ENCODE peak calls at places on chromosomes 7 and 10, in six cellular contexts. V is GM12891, S is endothelial cell of umbilical vein, H is heart left ventricle, Z is right lobe of liver, N is Peyer's patch. T is an unnamed sample.

GRCh38 chr7:92602352-92603088 is 12.3 kb upstream of the FAM133B start:
- DNase-seq in V (no peak), S (no peak), H (no peak), Z (no peak), N (no peak), T (no peak)

GRCh38 chr10:128540806-128541739 is 414.9 kb upstream of the MKI67 start:
- DNase-seq in V (no peak), S (no peak), H (no peak), Z (no peak), N (no peak), T (peak; percentile 68)

GRCh38 chr7:20343211-20343610 is 12.5 kb downstream of the ITGB8 start:
- DNase-seq in V (no peak), S (no peak), H (no peak), Z (no peak), N (no peak), T (no peak)

GRCh38 chr10:75019360-75019759 is 92.1 kb upstream of the SAMD8 start:
- DNase-seq in V (no peak), S (peak; percentile 42), H (no peak), Z (no peak), N (no peak), T (no peak)

GRCh38 chr10:102420443-102420809 is 210 bp upstream of the FBXL15 start:
- DNase-seq in V (no peak), S (no peak), H (no peak), Z (no peak), N (no peak), T (no peak)

GRCh38 chr10:1094112-1095057 is 38.2 kb downstream of the WDR37 start:
- DNase-seq in V (no peak), S (no peak), H (no peak), Z (no peak), N (no peak), T (no peak)

GRCh38 chr7:98126311-98127142 is 19.9 kb downstream of the LMTK2 start:
- DNase-seq in V (no peak), S (no peak), H (no peak), Z (no peak), N (no peak), T (no peak)

GRCh38 chr10:4280481-4281206 is 495.6 kb upstream of the KLF6 start:
- DNase-seq in V (no peak), S (peak; percentile 68), H (no peak), Z (no peak), N (no peak), T (no peak)

GRCh38 chr7:133197972-133198544 is 54.8 kb upstream of the EXOC4 start:
- DNase-seq in V (no peak), S (no peak), H (no peak), Z (no peak), N (no peak), T (no peak)

GRCh38 chr7:96187735-96188622 is 133.9 kb downstream of the SLC25A13 start:
- DNase-seq in V (no peak), S (no peak), H (no peak), Z (no peak), N (no peak), T (no peak)

GRCh38 chr7:151808296-151809155 is 68.4 kb downstream of the PRKAG2 start:
- DNase-seq in V (no peak), S (no peak), H (no peak), Z (peak; percentile 83), N (no peak), T (no peak)

GRCh38 chr10:97991875-97992274 is 38.5 kb downstream of the CRTAC1 start:
- DNase-seq in V (no peak), S (peak; percentile 11), H (no peak), Z (no peak), N (no peak), T (no peak)

GRCh38 chr7:21377545-21377944 is 50.3 kb upstream of the SP4 start:
- DNase-seq in V (no peak), S (no peak), H (no peak), Z (no peak), N (no peak), T (no peak)

GRCh38 chr10:1253476-1254353 is 197.5 kb downstream of the WDR37 start:
- DNase-seq in V (no peak), S (no peak), H (no peak), Z (no peak), N (no peak), T (no peak)

GRCh38 chr7:156080596-156080995 is 268.3 kb upstream of the SHH start:
- DNase-seq in V (no peak), S (no peak), H (no peak), Z (peak; percentile 3), N (no peak), T (no peak)

GRCh38 chr7:23472974-23473847 is 2.9 kb upstream of the IGF2BP3 start:
- DNase-seq in V (no peak), S (peak; percentile 32), H (no peak), Z (no peak), N (no peak), T (no peak)

GRCh38 chr10:101938316-101939272 is 95.0 kb upstream of the KCNIP2 start:
- DNase-seq in V (no peak), S (peak; percentile 97), H (no peak), Z (no peak), N (no peak), T (no peak)

GRCh38 chr10:61564444-61564843 is 98.3 kb upstream of the CABCOCO1 start:
- DNase-seq in V (no peak), S (no peak), H (no peak), Z (no peak), N (no peak), T (no peak)
- TF ChIP-seq POLR2A in V (no peak), S (no peak), H (no peak), Z (no peak), N (no peak), T (no peak)

GRCh38 chr7:131504157-131504899 is 52.1 kb downstream of the PODXL start:
- DNase-seq in V (no peak), S (no peak), H (no peak), Z (no peak), N (no peak), T (no peak)

GRCh38 chr7:131507592-131508331 is 48.7 kb downstream of the PODXL start:
- DNase-seq in V (peak; percentile 45), S (peak; percentile 76), H (peak; percentile 92), Z (peak; percentile 90), N (peak; percentile 79), T (peak; percentile 97)

GRCh38 chr7:131506597-131506996 is 49.8 kb downstream of the PODXL start:
- DNase-seq in V (no peak), S (no peak), H (no peak), Z (no peak), N (no peak), T (peak; percentile 68)

GRCh38 chr7:131503639-131504038 is 52.8 kb downstream of the PODXL start:
- DNase-seq in V (no peak), S (no peak), H (no peak), Z (no peak), N (no peak), T (peak; percentile 61)

GRCh38 chr7:131505636-131506557 is 50.5 kb downstream of the PODXL start:
- DNase-seq in V (no peak), S (no peak), H (no peak), Z (no peak), N (no peak), T (no peak)
- TF ChIP-seq POLR2A in V (no peak), S (no peak), H (no peak), Z (no peak), N (no peak), T (no peak)

GRCh38 chr10:114523876-114524275 is 119.6 kb upstream of the AFAP1L2 start:
- DNase-seq in V (no peak), S (no peak), H (no peak), Z (no peak), N (no peak), T (no peak)

GRCh38 chr10:114526112-114526496 is 121.8 kb upstream of the AFAP1L2 start:
- DNase-seq in V (no peak), S (no peak), H (no peak), Z (no peak), N (peak; percentile 40), T (no peak)

GRCh38 chr10:114521250-114521649 is 116.9 kb upstream of the AFAP1L2 start:
- DNase-seq in V (no peak), S (no peak), H (no peak), Z (no peak), N (no peak), T (no peak)

GRCh38 chr10:114525368-114525949 is 121.2 kb upstream of the AFAP1L2 start:
- DNase-seq in V (no peak), S (peak; percentile 86), H (no peak), Z (no peak), N (no peak), T (no peak)

DNA sequence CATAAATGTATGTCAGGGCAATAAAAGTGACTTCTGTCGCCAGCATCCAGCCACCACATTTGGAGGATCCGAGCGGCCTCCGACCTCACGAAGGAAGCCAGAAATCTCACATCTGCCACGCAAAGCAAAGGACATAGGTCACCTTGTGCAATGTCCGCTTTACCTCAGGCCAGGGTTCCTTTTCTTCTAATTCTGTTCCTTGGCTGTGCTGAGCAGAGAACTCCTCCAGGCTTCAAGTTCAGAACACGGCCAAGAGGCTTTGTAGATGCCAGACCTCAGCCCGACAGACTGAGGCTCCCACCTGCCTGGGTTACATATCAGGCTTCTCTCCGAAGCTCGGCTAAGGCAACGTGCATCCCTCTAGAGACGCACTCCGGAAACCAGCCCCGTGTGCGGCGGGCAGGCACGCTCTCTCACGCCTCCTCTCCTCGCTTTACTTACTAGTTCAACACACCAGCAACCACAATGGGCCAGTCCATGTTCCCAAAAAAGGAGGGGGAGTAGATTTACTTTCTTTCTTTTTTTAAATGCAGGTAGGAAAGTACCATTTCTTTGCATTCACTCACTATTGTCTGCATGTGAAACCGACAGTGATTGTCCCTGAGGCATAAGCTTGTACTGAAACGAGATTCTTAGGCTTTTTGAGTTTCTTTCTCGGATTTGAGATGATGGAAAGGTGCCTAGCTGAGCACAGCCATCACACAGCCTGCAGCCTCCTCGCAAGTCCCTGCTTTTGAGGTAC is 122.4 kb upstream of the AFAP1L2 start:
- DNase-seq in V (peak; percentile 63), S (peak; percentile 97), H (peak; percentile 79), Z (peak; percentile 83), N (peak; percentile 95), T (peak; percentile 84)
- TF ChIP-seq POLR2A in V (peak; percentile 83), S (peak; percentile 69), H (peak; percentile 43), Z (peak; percentile 80), N (peak; percentile 81), T (peak; percentile 68)

DNA sequence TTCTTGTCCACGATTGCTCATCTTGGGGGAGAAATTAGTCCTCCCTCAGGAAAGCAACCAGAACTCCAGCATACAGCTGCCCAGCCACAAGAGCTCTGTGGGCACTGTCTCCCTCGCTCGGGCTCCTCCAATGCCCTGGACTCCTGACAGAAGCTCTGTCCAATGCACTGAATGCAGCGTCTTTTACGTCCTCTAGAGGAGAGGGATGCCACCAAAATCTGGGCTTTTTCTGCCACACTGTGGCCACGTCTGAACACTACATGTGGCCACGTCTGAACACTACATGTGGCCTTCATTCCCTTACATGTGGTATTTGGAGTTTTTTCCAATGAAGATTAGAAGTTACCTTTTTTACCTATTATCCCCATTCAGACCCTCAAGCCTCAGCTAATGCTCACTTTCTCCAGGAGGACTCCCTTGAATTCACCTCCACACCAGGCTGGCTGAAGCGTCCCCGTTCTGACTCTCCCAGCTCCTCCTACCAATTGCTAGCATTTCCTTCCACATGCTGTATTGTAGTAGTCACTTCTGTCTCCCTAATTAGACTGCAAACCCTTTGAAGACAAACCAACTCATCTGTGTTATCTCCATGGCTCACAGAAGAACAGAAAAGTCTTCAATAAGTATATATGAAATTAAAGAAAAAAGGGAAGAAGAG is 134.3 kb upstream of the PDE1C start:
- DNase-seq in V (no peak), S (peak; percentile 70), H (peak; percentile 72), Z (no peak), N (no peak), T (no peak)
- TF ChIP-seq POLR2A in V (no peak), S (no peak), H (no peak), Z (no peak), N (no peak), T (no peak)

GRCh38 chr10:73874267-73875138 is at the start of gene CAMK2G:
- DNase-seq in V (peak; percentile 97), S (peak; percentile 71), H (peak; percentile 94), Z (peak; percentile 91), N (peak; percentile 81), T (peak; percentile 68)
- TF ChIP-seq POLR2A in V (peak; percentile 27), S (peak; percentile 65), H (peak; percentile 46), Z (peak; percentile 49), N (peak; percentile 60), T (no peak)